ENCODE peak calls at places on chromosomes 16 and 17, in four cellular contexts. One of them, this sample, is unnamed.

GRCh38 chr16:28106467-28106866 is 43.0 kb upstream of the GSG1L start:
- DNase-seq in skeletal muscle cell: no peak
- DNase-seq in cardiac fibroblast: no peak
- DNase-seq in A172: no peak
- DNase-seq in this sample: no peak

GRCh38 chr17:57724038-57724728 is 20.9 kb downstream of the CCDC182 start:
- DNase-seq in skeletal muscle cell: no peak
- DNase-seq in cardiac fibroblast: no peak
- DNase-seq in A172: peak; percentile 13
- DNase-seq in this sample: no peak

GRCh38 chr17:29504711-29505110 is 62.1 kb downstream of the ABHD15 start:
- DNase-seq in skeletal muscle cell: no peak
- DNase-seq in cardiac fibroblast: peak; percentile 57
- DNase-seq in A172: no peak
- DNase-seq in this sample: no peak

GRCh38 chr17:27550974-27551505 is 79.9 kb upstream of the LGALS9 start:
- DNase-seq in skeletal muscle cell: no peak
- DNase-seq in cardiac fibroblast: no peak
- DNase-seq in A172: no peak
- DNase-seq in this sample: no peak

GRCh38 chr17:60127068-60128064 is 22.4 kb upstream of the CA4 start:
- DNase-seq in skeletal muscle cell: no peak
- DNase-seq in cardiac fibroblast: no peak
- DNase-seq in A172: no peak
- DNase-seq in this sample: no peak

GRCh38 chr16:9135797-9136196 is 44.4 kb downstream of the HAPSTR1 start:
- DNase-seq in skeletal muscle cell: no peak
- DNase-seq in cardiac fibroblast: no peak
- DNase-seq in A172: peak; percentile 67
- DNase-seq in this sample: no peak

GRCh38 chr16:80559369-80559768 is 18.6 kb downstream of the DYNLRB2 start:
- DNase-seq in skeletal muscle cell: no peak
- DNase-seq in cardiac fibroblast: no peak
- DNase-seq in A172: no peak
- DNase-seq in this sample: no peak

GRCh38 chr17:41918392-41919164 is at the start of gene ACLY:
- DNase-seq in skeletal muscle cell: peak; percentile 85
- DNase-seq in cardiac fibroblast: peak; percentile 98
- DNase-seq in A172: peak; percentile 95
- DNase-seq in this sample: peak; percentile 96

GRCh38 chr17:19407601-19408380 is 3.2 kb upstream of the RNF112 start:
- DNase-seq in skeletal muscle cell: no peak
- DNase-seq in cardiac fibroblast: no peak
- DNase-seq in A172: no peak
- DNase-seq in this sample: no peak

GRCh38 chr16:72989203-72989991 is 58.5 kb downstream of the ZFHX3 start:
- DNase-seq in skeletal muscle cell: peak; percentile 93
- DNase-seq in cardiac fibroblast: peak; percentile 83
- DNase-seq in A172: peak; percentile 90
- DNase-seq in this sample: peak; percentile 71

GRCh38 chr16:4365014-4365406 is 6.6 kb upstream of the VASN start:
- DNase-seq in skeletal muscle cell: no peak
- DNase-seq in cardiac fibroblast: no peak
- DNase-seq in A172: no peak
- DNase-seq in this sample: no peak

GRCh38 chr17:1197379-1197778 is 17.6 kb upstream of the ABR start:
- DNase-seq in skeletal muscle cell: peak; percentile 60
- DNase-seq in cardiac fibroblast: peak; percentile 90
- DNase-seq in A172: no peak
- DNase-seq in this sample: no peak

GRCh38 chr17:69012895-69013805 is 47.6 kb downstream of the ABCA9 start:
- DNase-seq in skeletal muscle cell: peak; percentile 42
- DNase-seq in cardiac fibroblast: peak; percentile 30
- DNase-seq in A172: peak; percentile 70
- DNase-seq in this sample: no peak

GRCh38 chr16:72938426-72939164 is 109.3 kb downstream of the ZFHX3 start:
- DNase-seq in skeletal muscle cell: peak; percentile 55
- DNase-seq in cardiac fibroblast: peak; percentile 90
- DNase-seq in A172: peak; percentile 52
- DNase-seq in this sample: no peak

GRCh38 chr17:17568772-17569195 is 22.7 kb downstream of the PEMT start:
- DNase-seq in skeletal muscle cell: no peak
- DNase-seq in cardiac fibroblast: peak; percentile 49
- DNase-seq in A172: peak; percentile 44
- DNase-seq in this sample: peak; percentile 21

GRCh38 chr16:20774703-20775362 is 11.0 kb downstream of the ACSM3 start:
- DNase-seq in skeletal muscle cell: peak; percentile 8
- DNase-seq in cardiac fibroblast: peak; percentile 63
- DNase-seq in A172: peak; percentile 80
- DNase-seq in this sample: peak; percentile 69

GRCh38 chr17:42428141-42428944 is 5.3 kb upstream of the CAVIN1 start:
- DNase-seq in skeletal muscle cell: peak; percentile 96
- DNase-seq in cardiac fibroblast: peak; percentile 96
- DNase-seq in A172: peak; percentile 99
- DNase-seq in this sample: peak; percentile 82

GRCh38 chr16:50571786-50572185 is 23.6 kb downstream of the NKD1 start:
- DNase-seq in skeletal muscle cell: no peak
- DNase-seq in cardiac fibroblast: no peak
- DNase-seq in A172: no peak
- DNase-seq in this sample: no peak

GRCh38 chr17:57671546-57672204 is 73.4 kb downstream of the CCDC182 start:
- DNase-seq in skeletal muscle cell: peak; percentile 25
- DNase-seq in cardiac fibroblast: peak; percentile 84
- DNase-seq in A172: peak; percentile 85
- DNase-seq in this sample: peak; percentile 63

GRCh38 chr16:86027366-86028126 is 128.6 kb downstream of the IRF8 start:
- DNase-seq in skeletal muscle cell: no peak
- DNase-seq in cardiac fibroblast: no peak
- DNase-seq in A172: no peak
- DNase-seq in this sample: peak; percentile 17